ENCODE peak calls at places on chromosomes 5 and 9, in ten cellular contexts. One of them, this sample, is unnamed.

GRCh38 chr5:16180789-16181082 is 1.1 kb upstream of the MARCHF11 start:
- DNase-seq in fibroblast of gingiva: no peak
- DNase-seq in retinal pigment epithelial cell: no peak
- DNase-seq in stimulated activated CD4-positive, alpha-beta T cell treated with anti-CD3 and anti-CD28 coated beads, Interleukin-1b, Interleukin-23, amount 100 ng/mL, for 24 hours: no peak
- DNase-seq in stimulated activated CD8-positive, alpha-beta memory T cell treated with anti-CD3 and anti-CD28 coated beads, Interleukin-2, amount 100 ng/mL, for 1 hour: no peak
- DNase-seq in activated CD4-positive, alpha-beta T cell treated with anti-CD3 and anti-CD28 coated beads, Interleukin-2, amount 50 U/mL, for 1 hour: no peak
- DNase-seq in Daoy: no peak
- DNase-seq in COR-L47: no peak
- DNase-seq in hippocampal formation: no peak
- DNase-seq in NCI-H1694 treated with DMSO at 0.1 percent for 48 hours: no peak
- DNase-seq in this sample: no peak

GRCh38 chr9:116451500-116451899 is 235.6 kb upstream of the TRIM32 start:
- DNase-seq in fibroblast of gingiva: no peak
- DNase-seq in retinal pigment epithelial cell: no peak
- DNase-seq in stimulated activated CD4-positive, alpha-beta T cell treated with anti-CD3 and anti-CD28 coated beads, Interleukin-1b, Interleukin-23, amount 100 ng/mL, for 24 hours: no peak
- DNase-seq in stimulated activated CD8-positive, alpha-beta memory T cell treated with anti-CD3 and anti-CD28 coated beads, Interleukin-2, amount 100 ng/mL, for 1 hour: no peak
- DNase-seq in activated CD4-positive, alpha-beta T cell treated with anti-CD3 and anti-CD28 coated beads, Interleukin-2, amount 50 U/mL, for 1 hour: no peak
- DNase-seq in Daoy: no peak
- DNase-seq in COR-L47: no peak
- DNase-seq in hippocampal formation: no peak
- DNase-seq in NCI-H1694 treated with DMSO at 0.1 percent for 48 hours: no peak
- DNase-seq in this sample: no peak

GRCh38 chr9:98367371-98367900 is 112.0 kb upstream of the TBC1D2 start:
- DNase-seq in fibroblast of gingiva: no peak
- DNase-seq in retinal pigment epithelial cell: no peak
- DNase-seq in stimulated activated CD4-positive, alpha-beta T cell treated with anti-CD3 and anti-CD28 coated beads, Interleukin-1b, Interleukin-23, amount 100 ng/mL, for 24 hours: no peak
- DNase-seq in stimulated activated CD8-positive, alpha-beta memory T cell treated with anti-CD3 and anti-CD28 coated beads, Interleukin-2, amount 100 ng/mL, for 1 hour: no peak
- DNase-seq in activated CD4-positive, alpha-beta T cell treated with anti-CD3 and anti-CD28 coated beads, Interleukin-2, amount 50 U/mL, for 1 hour: no peak
- DNase-seq in Daoy: no peak
- DNase-seq in COR-L47: no peak
- DNase-seq in hippocampal formation: no peak
- DNase-seq in NCI-H1694 treated with DMSO at 0.1 percent for 48 hours: no peak
- DNase-seq in this sample: no peak

GRCh38 chr5:8436919-8437318 is 568.0 kb downstream of the MTRR start:
- DNase-seq in fibroblast of gingiva: no peak
- DNase-seq in retinal pigment epithelial cell: peak; percentile 5
- DNase-seq in stimulated activated CD4-positive, alpha-beta T cell treated with anti-CD3 and anti-CD28 coated beads, Interleukin-1b, Interleukin-23, amount 100 ng/mL, for 24 hours: no peak
- DNase-seq in stimulated activated CD8-positive, alpha-beta memory T cell treated with anti-CD3 and anti-CD28 coated beads, Interleukin-2, amount 100 ng/mL, for 1 hour: no peak
- DNase-seq in activated CD4-positive, alpha-beta T cell treated with anti-CD3 and anti-CD28 coated beads, Interleukin-2, amount 50 U/mL, for 1 hour: no peak
- DNase-seq in Daoy: no peak
- DNase-seq in COR-L47: no peak
- DNase-seq in hippocampal formation: peak; percentile 8
- DNase-seq in NCI-H1694 treated with DMSO at 0.1 percent for 48 hours: no peak
- DNase-seq in this sample: no peak

GRCh38 chr5:159337291-159337974 is 7.1 kb upstream of the IL12B start:
- DNase-seq in fibroblast of gingiva: no peak
- DNase-seq in retinal pigment epithelial cell: no peak
- DNase-seq in stimulated activated CD4-positive, alpha-beta T cell treated with anti-CD3 and anti-CD28 coated beads, Interleukin-1b, Interleukin-23, amount 100 ng/mL, for 24 hours: no peak
- DNase-seq in stimulated activated CD8-positive, alpha-beta memory T cell treated with anti-CD3 and anti-CD28 coated beads, Interleukin-2, amount 100 ng/mL, for 1 hour: no peak
- DNase-seq in activated CD4-positive, alpha-beta T cell treated with anti-CD3 and anti-CD28 coated beads, Interleukin-2, amount 50 U/mL, for 1 hour: peak; percentile 36
- DNase-seq in Daoy: peak; percentile 72
- DNase-seq in COR-L47: no peak
- DNase-seq in hippocampal formation: no peak
- DNase-seq in NCI-H1694 treated with DMSO at 0.1 percent for 48 hours: no peak
- DNase-seq in this sample: peak; percentile 26

GRCh38 chr9:136151848-136152542 is 33.3 kb upstream of the TMEM250 start:
- DNase-seq in fibroblast of gingiva: no peak
- DNase-seq in retinal pigment epithelial cell: no peak
- DNase-seq in stimulated activated CD4-positive, alpha-beta T cell treated with anti-CD3 and anti-CD28 coated beads, Interleukin-1b, Interleukin-23, amount 100 ng/mL, for 24 hours: no peak
- DNase-seq in stimulated activated CD8-positive, alpha-beta memory T cell treated with anti-CD3 and anti-CD28 coated beads, Interleukin-2, amount 100 ng/mL, for 1 hour: no peak
- DNase-seq in activated CD4-positive, alpha-beta T cell treated with anti-CD3 and anti-CD28 coated beads, Interleukin-2, amount 50 U/mL, for 1 hour: no peak
- DNase-seq in Daoy: no peak
- DNase-seq in COR-L47: no peak
- DNase-seq in hippocampal formation: no peak
- DNase-seq in NCI-H1694 treated with DMSO at 0.1 percent for 48 hours: no peak
- DNase-seq in this sample: no peak

GRCh38 chr9:128275198-128276007 is at the start of gene GOLGA2:
- DNase-seq in fibroblast of gingiva: peak; percentile 76
- DNase-seq in retinal pigment epithelial cell: no peak
- DNase-seq in stimulated activated CD4-positive, alpha-beta T cell treated with anti-CD3 and anti-CD28 coated beads, Interleukin-1b, Interleukin-23, amount 100 ng/mL, for 24 hours: no peak
- DNase-seq in stimulated activated CD8-positive, alpha-beta memory T cell treated with anti-CD3 and anti-CD28 coated beads, Interleukin-2, amount 100 ng/mL, for 1 hour: no peak
- DNase-seq in activated CD4-positive, alpha-beta T cell treated with anti-CD3 and anti-CD28 coated beads, Interleukin-2, amount 50 U/mL, for 1 hour: no peak
- DNase-seq in Daoy: peak; percentile 41
- DNase-seq in COR-L47: no peak
- DNase-seq in hippocampal formation: no peak
- DNase-seq in NCI-H1694 treated with DMSO at 0.1 percent for 48 hours: no peak
- DNase-seq in this sample: peak; percentile 10

GRCh38 chr9:78212868-78213267 is 23.0 kb upstream of the CEP78 start:
- DNase-seq in fibroblast of gingiva: no peak
- DNase-seq in retinal pigment epithelial cell: no peak
- DNase-seq in stimulated activated CD4-positive, alpha-beta T cell treated with anti-CD3 and anti-CD28 coated beads, Interleukin-1b, Interleukin-23, amount 100 ng/mL, for 24 hours: no peak
- DNase-seq in stimulated activated CD8-positive, alpha-beta memory T cell treated with anti-CD3 and anti-CD28 coated beads, Interleukin-2, amount 100 ng/mL, for 1 hour: no peak
- DNase-seq in activated CD4-positive, alpha-beta T cell treated with anti-CD3 and anti-CD28 coated beads, Interleukin-2, amount 50 U/mL, for 1 hour: no peak
- DNase-seq in Daoy: no peak
- DNase-seq in COR-L47: no peak
- DNase-seq in hippocampal formation: no peak
- DNase-seq in NCI-H1694 treated with DMSO at 0.1 percent for 48 hours: no peak
- DNase-seq in this sample: no peak

GRCh38 chr9:127943011-127943662 is 5.5 kb upstream of the DPM2 start:
- DNase-seq in fibroblast of gingiva: no peak
- DNase-seq in retinal pigment epithelial cell: no peak
- DNase-seq in stimulated activated CD4-positive, alpha-beta T cell treated with anti-CD3 and anti-CD28 coated beads, Interleukin-1b, Interleukin-23, amount 100 ng/mL, for 24 hours: no peak
- DNase-seq in stimulated activated CD8-positive, alpha-beta memory T cell treated with anti-CD3 and anti-CD28 coated beads, Interleukin-2, amount 100 ng/mL, for 1 hour: no peak
- DNase-seq in activated CD4-positive, alpha-beta T cell treated with anti-CD3 and anti-CD28 coated beads, Interleukin-2, amount 50 U/mL, for 1 hour: no peak
- DNase-seq in Daoy: no peak
- DNase-seq in COR-L47: no peak
- DNase-seq in hippocampal formation: no peak
- DNase-seq in NCI-H1694 treated with DMSO at 0.1 percent for 48 hours: no peak
- DNase-seq in this sample: no peak

GRCh38 chr5:95631991-95632675 is 12.2 kb downstream of the GPR150 start:
- DNase-seq in fibroblast of gingiva: peak; percentile 26
- DNase-seq in retinal pigment epithelial cell: no peak
- DNase-seq in stimulated activated CD4-positive, alpha-beta T cell treated with anti-CD3 and anti-CD28 coated beads, Interleukin-1b, Interleukin-23, amount 100 ng/mL, for 24 hours: peak; percentile 43
- DNase-seq in stimulated activated CD8-positive, alpha-beta memory T cell treated with anti-CD3 and anti-CD28 coated beads, Interleukin-2, amount 100 ng/mL, for 1 hour: no peak
- DNase-seq in activated CD4-positive, alpha-beta T cell treated with anti-CD3 and anti-CD28 coated beads, Interleukin-2, amount 50 U/mL, for 1 hour: peak; percentile 58
- DNase-seq in Daoy: peak; percentile 64
- DNase-seq in COR-L47: no peak
- DNase-seq in hippocampal formation: no peak
- DNase-seq in NCI-H1694 treated with DMSO at 0.1 percent for 48 hours: no peak
- DNase-seq in this sample: peak; percentile 53

GRCh38 chr5:104088876-104089778 is 526.5 kb upstream of the NUDT12 start:
- DNase-seq in fibroblast of gingiva: no peak
- DNase-seq in retinal pigment epithelial cell: no peak
- DNase-seq in stimulated activated CD4-positive, alpha-beta T cell treated with anti-CD3 and anti-CD28 coated beads, Interleukin-1b, Interleukin-23, amount 100 ng/mL, for 24 hours: no peak
- DNase-seq in stimulated activated CD8-positive, alpha-beta memory T cell treated with anti-CD3 and anti-CD28 coated beads, Interleukin-2, amount 100 ng/mL, for 1 hour: no peak
- DNase-seq in activated CD4-positive, alpha-beta T cell treated with anti-CD3 and anti-CD28 coated beads, Interleukin-2, amount 50 U/mL, for 1 hour: no peak
- DNase-seq in Daoy: peak; percentile 72
- DNase-seq in COR-L47: no peak
- DNase-seq in hippocampal formation: no peak
- DNase-seq in NCI-H1694 treated with DMSO at 0.1 percent for 48 hours: no peak
- DNase-seq in this sample: no peak

GRCh38 chr9:12732971-12733370 is 39.8 kb downstream of the TYRP1 start:
- DNase-seq in fibroblast of gingiva: peak; percentile 40
- DNase-seq in retinal pigment epithelial cell: no peak
- DNase-seq in stimulated activated CD4-positive, alpha-beta T cell treated with anti-CD3 and anti-CD28 coated beads, Interleukin-1b, Interleukin-23, amount 100 ng/mL, for 24 hours: no peak
- DNase-seq in stimulated activated CD8-positive, alpha-beta memory T cell treated with anti-CD3 and anti-CD28 coated beads, Interleukin-2, amount 100 ng/mL, for 1 hour: no peak
- DNase-seq in activated CD4-positive, alpha-beta T cell treated with anti-CD3 and anti-CD28 coated beads, Interleukin-2, amount 50 U/mL, for 1 hour: no peak
- DNase-seq in Daoy: no peak
- DNase-seq in COR-L47: no peak
- DNase-seq in hippocampal formation: no peak
- DNase-seq in NCI-H1694 treated with DMSO at 0.1 percent for 48 hours: no peak
- DNase-seq in this sample: no peak

GRCh38 chr9:503881-504852 is 289.5 kb downstream of the DOCK8 start:
- DNase-seq in fibroblast of gingiva: peak; percentile 38
- DNase-seq in retinal pigment epithelial cell: peak; percentile 28
- DNase-seq in stimulated activated CD4-positive, alpha-beta T cell treated with anti-CD3 and anti-CD28 coated beads, Interleukin-1b, Interleukin-23, amount 100 ng/mL, for 24 hours: peak; percentile 36
- DNase-seq in stimulated activated CD8-positive, alpha-beta memory T cell treated with anti-CD3 and anti-CD28 coated beads, Interleukin-2, amount 100 ng/mL, for 1 hour: peak; percentile 45
- DNase-seq in activated CD4-positive, alpha-beta T cell treated with anti-CD3 and anti-CD28 coated beads, Interleukin-2, amount 50 U/mL, for 1 hour: peak; percentile 71
- DNase-seq in Daoy: peak; percentile 90
- DNase-seq in COR-L47: no peak
- DNase-seq in hippocampal formation: peak; percentile 76
- DNase-seq in NCI-H1694 treated with DMSO at 0.1 percent for 48 hours: peak; percentile 83
- DNase-seq in this sample: peak; percentile 60

GRCh38 chr5:34045996-34046395 is 3.0 kb upstream of the C1QTNF3 start:
- DNase-seq in fibroblast of gingiva: peak; percentile 22
- DNase-seq in retinal pigment epithelial cell: no peak
- DNase-seq in stimulated activated CD4-positive, alpha-beta T cell treated with anti-CD3 and anti-CD28 coated beads, Interleukin-1b, Interleukin-23, amount 100 ng/mL, for 24 hours: no peak
- DNase-seq in stimulated activated CD8-positive, alpha-beta memory T cell treated with anti-CD3 and anti-CD28 coated beads, Interleukin-2, amount 100 ng/mL, for 1 hour: no peak
- DNase-seq in activated CD4-positive, alpha-beta T cell treated with anti-CD3 and anti-CD28 coated beads, Interleukin-2, amount 50 U/mL, for 1 hour: no peak
- DNase-seq in Daoy: no peak
- DNase-seq in COR-L47: no peak
- DNase-seq in hippocampal formation: no peak
- DNase-seq in NCI-H1694 treated with DMSO at 0.1 percent for 48 hours: no peak
- DNase-seq in this sample: no peak

GRCh38 chr5:154758977-154759376 is 3.8 kb downstream of the LARP1 start:
- DNase-seq in fibroblast of gingiva: no peak
- DNase-seq in retinal pigment epithelial cell: no peak
- DNase-seq in stimulated activated CD4-positive, alpha-beta T cell treated with anti-CD3 and anti-CD28 coated beads, Interleukin-1b, Interleukin-23, amount 100 ng/mL, for 24 hours: no peak
- DNase-seq in stimulated activated CD8-positive, alpha-beta memory T cell treated with anti-CD3 and anti-CD28 coated beads, Interleukin-2, amount 100 ng/mL, for 1 hour: no peak
- DNase-seq in activated CD4-positive, alpha-beta T cell treated with anti-CD3 and anti-CD28 coated beads, Interleukin-2, amount 50 U/mL, for 1 hour: no peak
- DNase-seq in Daoy: no peak
- DNase-seq in COR-L47: no peak
- DNase-seq in hippocampal formation: no peak
- DNase-seq in NCI-H1694 treated with DMSO at 0.1 percent for 48 hours: no peak
- DNase-seq in this sample: no peak

GRCh38 chr9:4656621-4657020 is 5.5 kb upstream of the PLPP6 start:
- DNase-seq in fibroblast of gingiva: no peak
- DNase-seq in retinal pigment epithelial cell: no peak
- DNase-seq in stimulated activated CD4-positive, alpha-beta T cell treated with anti-CD3 and anti-CD28 coated beads, Interleukin-1b, Interleukin-23, amount 100 ng/mL, for 24 hours: no peak
- DNase-seq in stimulated activated CD8-positive, alpha-beta memory T cell treated with anti-CD3 and anti-CD28 coated beads, Interleukin-2, amount 100 ng/mL, for 1 hour: no peak
- DNase-seq in activated CD4-positive, alpha-beta T cell treated with anti-CD3 and anti-CD28 coated beads, Interleukin-2, amount 50 U/mL, for 1 hour: no peak
- DNase-seq in Daoy: no peak
- DNase-seq in COR-L47: no peak
- DNase-seq in hippocampal formation: no peak
- DNase-seq in NCI-H1694 treated with DMSO at 0.1 percent for 48 hours: no peak
- DNase-seq in this sample: no peak

GRCh38 chr5:180868960-180869359 is 7.9 kb upstream of the ZFP62 start:
- DNase-seq in fibroblast of gingiva: peak; percentile 60
- DNase-seq in retinal pigment epithelial cell: peak; percentile 13
- DNase-seq in stimulated activated CD4-positive, alpha-beta T cell treated with anti-CD3 and anti-CD28 coated beads, Interleukin-1b, Interleukin-23, amount 100 ng/mL, for 24 hours: peak; percentile 41
- DNase-seq in stimulated activated CD8-positive, alpha-beta memory T cell treated with anti-CD3 and anti-CD28 coated beads, Interleukin-2, amount 100 ng/mL, for 1 hour: no peak
- DNase-seq in activated CD4-positive, alpha-beta T cell treated with anti-CD3 and anti-CD28 coated beads, Interleukin-2, amount 50 U/mL, for 1 hour: peak; percentile 61
- DNase-seq in Daoy: peak; percentile 79
- DNase-seq in COR-L47: peak; percentile 62
- DNase-seq in hippocampal formation: peak; percentile 68
- DNase-seq in NCI-H1694 treated with DMSO at 0.1 percent for 48 hours: peak; percentile 71
- DNase-seq in this sample: peak; percentile 57

GRCh38 chr5:42691413-42691861 is 65.2 kb upstream of the CCDC152 start:
- DNase-seq in fibroblast of gingiva: peak; percentile 30
- DNase-seq in retinal pigment epithelial cell: no peak
- DNase-seq in stimulated activated CD4-positive, alpha-beta T cell treated with anti-CD3 and anti-CD28 coated beads, Interleukin-1b, Interleukin-23, amount 100 ng/mL, for 24 hours: no peak
- DNase-seq in stimulated activated CD8-positive, alpha-beta memory T cell treated with anti-CD3 and anti-CD28 coated beads, Interleukin-2, amount 100 ng/mL, for 1 hour: no peak
- DNase-seq in activated CD4-positive, alpha-beta T cell treated with anti-CD3 and anti-CD28 coated beads, Interleukin-2, amount 50 U/mL, for 1 hour: no peak
- DNase-seq in Daoy: no peak
- DNase-seq in COR-L47: no peak
- DNase-seq in hippocampal formation: no peak
- DNase-seq in NCI-H1694 treated with DMSO at 0.1 percent for 48 hours: no peak
- DNase-seq in this sample: no peak

GRCh38 chr5:33850100-33850594 is 41.6 kb downstream of the ADAMTS12 start:
- DNase-seq in fibroblast of gingiva: peak; percentile 60
- DNase-seq in retinal pigment epithelial cell: peak; percentile 90
- DNase-seq in stimulated activated CD4-positive, alpha-beta T cell treated with anti-CD3 and anti-CD28 coated beads, Interleukin-1b, Interleukin-23, amount 100 ng/mL, for 24 hours: no peak
- DNase-seq in stimulated activated CD8-positive, alpha-beta memory T cell treated with anti-CD3 and anti-CD28 coated beads, Interleukin-2, amount 100 ng/mL, for 1 hour: no peak
- DNase-seq in activated CD4-positive, alpha-beta T cell treated with anti-CD3 and anti-CD28 coated beads, Interleukin-2, amount 50 U/mL, for 1 hour: peak; percentile 10
- DNase-seq in Daoy: peak; percentile 82
- DNase-seq in COR-L47: no peak
- DNase-seq in hippocampal formation: no peak
- DNase-seq in NCI-H1694 treated with DMSO at 0.1 percent for 48 hours: no peak
- DNase-seq in this sample: no peak

GRCh38 chr5:143479394-143479793 is 75.9 kb upstream of the NR3C1 start:
- DNase-seq in fibroblast of gingiva: no peak
- DNase-seq in retinal pigment epithelial cell: no peak
- DNase-seq in stimulated activated CD4-positive, alpha-beta T cell treated with anti-CD3 and anti-CD28 coated beads, Interleukin-1b, Interleukin-23, amount 100 ng/mL, for 24 hours: no peak
- DNase-seq in stimulated activated CD8-positive, alpha-beta memory T cell treated with anti-CD3 and anti-CD28 coated beads, Interleukin-2, amount 100 ng/mL, for 1 hour: no peak
- DNase-seq in activated CD4-positive, alpha-beta T cell treated with anti-CD3 and anti-CD28 coated beads, Interleukin-2, amount 50 U/mL, for 1 hour: no peak
- DNase-seq in Daoy: no peak
- DNase-seq in COR-L47: no peak
- DNase-seq in hippocampal formation: no peak
- DNase-seq in NCI-H1694 treated with DMSO at 0.1 percent for 48 hours: no peak
- DNase-seq in this sample: no peak

GRCh38 chr9:129125478-129125877 is 14.3 kb downstream of the PTPA start:
- DNase-seq in fibroblast of gingiva: peak; percentile 82
- DNase-seq in retinal pigment epithelial cell: no peak
- DNase-seq in stimulated activated CD4-positive, alpha-beta T cell treated with anti-CD3 and anti-CD28 coated beads, Interleukin-1b, Interleukin-23, amount 100 ng/mL, for 24 hours: no peak
- DNase-seq in stimulated activated CD8-positive, alpha-beta memory T cell treated with anti-CD3 and anti-CD28 coated beads, Interleukin-2, amount 100 ng/mL, for 1 hour: no peak
- DNase-seq in activated CD4-positive, alpha-beta T cell treated with anti-CD3 and anti-CD28 coated beads, Interleukin-2, amount 50 U/mL, for 1 hour: no peak
- DNase-seq in Daoy: peak; percentile 56
- DNase-seq in COR-L47: no peak
- DNase-seq in hippocampal formation: no peak
- DNase-seq in NCI-H1694 treated with DMSO at 0.1 percent for 48 hours: no peak
- DNase-seq in this sample: no peak

GRCh38 chr9:86637515-86637914 is 283.3 kb upstream of the TUT7 start:
- DNase-seq in fibroblast of gingiva: peak; percentile 41
- DNase-seq in retinal pigment epithelial cell: no peak
- DNase-seq in stimulated activated CD4-positive, alpha-beta T cell treated with anti-CD3 and anti-CD28 coated beads, Interleukin-1b, Interleukin-23, amount 100 ng/mL, for 24 hours: no peak
- DNase-seq in stimulated activated CD8-positive, alpha-beta memory T cell treated with anti-CD3 and anti-CD28 coated beads, Interleukin-2, amount 100 ng/mL, for 1 hour: no peak
- DNase-seq in activated CD4-positive, alpha-beta T cell treated with anti-CD3 and anti-CD28 coated beads, Interleukin-2, amount 50 U/mL, for 1 hour: no peak
- DNase-seq in Daoy: peak; percentile 68
- DNase-seq in COR-L47: no peak
- DNase-seq in hippocampal formation: peak; percentile 15
- DNase-seq in NCI-H1694 treated with DMSO at 0.1 percent for 48 hours: no peak
- DNase-seq in this sample: no peak

GRCh38 chr5:58116346-58116745 is 343.5 kb downstream of the PLK2 start:
- DNase-seq in fibroblast of gingiva: no peak
- DNase-seq in retinal pigment epithelial cell: no peak
- DNase-seq in stimulated activated CD4-positive, alpha-beta T cell treated with anti-CD3 and anti-CD28 coated beads, Interleukin-1b, Interleukin-23, amount 100 ng/mL, for 24 hours: no peak
- DNase-seq in stimulated activated CD8-positive, alpha-beta memory T cell treated with anti-CD3 and anti-CD28 coated beads, Interleukin-2, amount 100 ng/mL, for 1 hour: no peak
- DNase-seq in activated CD4-positive, alpha-beta T cell treated with anti-CD3 and anti-CD28 coated beads, Interleukin-2, amount 50 U/mL, for 1 hour: no peak
- DNase-seq in Daoy: no peak
- DNase-seq in COR-L47: no peak
- DNase-seq in hippocampal formation: no peak
- DNase-seq in NCI-H1694 treated with DMSO at 0.1 percent for 48 hours: no peak
- DNase-seq in this sample: no peak

GRCh38 chr5:151678146-151678545 is 8.6 kb downstream of the SPARC start:
- DNase-seq in fibroblast of gingiva: peak; percentile 64
- DNase-seq in retinal pigment epithelial cell: no peak
- DNase-seq in stimulated activated CD4-positive, alpha-beta T cell treated with anti-CD3 and anti-CD28 coated beads, Interleukin-1b, Interleukin-23, amount 100 ng/mL, for 24 hours: no peak
- DNase-seq in stimulated activated CD8-positive, alpha-beta memory T cell treated with anti-CD3 and anti-CD28 coated beads, Interleukin-2, amount 100 ng/mL, for 1 hour: no peak
- DNase-seq in activated CD4-positive, alpha-beta T cell treated with anti-CD3 and anti-CD28 coated beads, Interleukin-2, amount 50 U/mL, for 1 hour: no peak
- DNase-seq in Daoy: no peak
- DNase-seq in COR-L47: no peak
- DNase-seq in hippocampal formation: no peak
- DNase-seq in NCI-H1694 treated with DMSO at 0.1 percent for 48 hours: no peak
- DNase-seq in this sample: no peak